ENCODE peak calls at places on chromosomes 7 and 10, in eight cellular contexts. One of them, this sample, is unnamed.

GRCh38 chr10:70765794-70766594 is 19.2 kb downstream of the TBATA start:
- DNase-seq in heart left ventricle: no peak
- DNase-seq in naive thymus-derived CD8-positive, alpha-beta T cell: no peak
- DNase-seq in coronary artery: peak
- DNase-seq in NCI-H1694 treated with DMSO at 0.1 percent for 48 hours: no peak
- DNase-seq in activated gamma-delta T cell treated with anti-CD3 and anti-CD28 coated beads, Interleukin-2, amount 50 U/mL, for 16 hours: no peak
- DNase-seq in naive B cell: no peak
- DNase-seq in A549: no peak
- DNase-seq in this sample: no peak

GRCh38 chr10:131580076-131580652 is 268.6 kb upstream of the TCERG1L start:
- DNase-seq in naive thymus-derived CD8-positive, alpha-beta T cell: no peak
- DNase-seq in coronary artery: no peak
- DNase-seq in NCI-H1694 treated with DMSO at 0.1 percent for 48 hours: no peak
- DNase-seq in heart left ventricle: no peak
- DNase-seq in naive B cell: no peak
- DNase-seq in A549: no peak
- DNase-seq in activated gamma-delta T cell treated with anti-CD3 and anti-CD28 coated beads, Interleukin-2, amount 50 U/mL, for 16 hours: no peak
- DNase-seq in this sample: no peak

GRCh38 chr10:28719789-28720436 is 42.6 kb downstream of the BAMBI start:
- DNase-seq in heart left ventricle: no peak
- DNase-seq in naive thymus-derived CD8-positive, alpha-beta T cell: no peak
- DNase-seq in NCI-H1694 treated with DMSO at 0.1 percent for 48 hours: no peak
- DNase-seq in coronary artery: no peak
- DNase-seq in A549: peak
- DNase-seq in activated gamma-delta T cell treated with anti-CD3 and anti-CD28 coated beads, Interleukin-2, amount 50 U/mL, for 16 hours: no peak
- DNase-seq in naive B cell: no peak
- DNase-seq in this sample: no peak

GRCh38 chr7:23394828-23395227 is 75.5 kb downstream of the IGF2BP3 start:
- DNase-seq in coronary artery: no peak
- DNase-seq in naive B cell: no peak
- DNase-seq in naive thymus-derived CD8-positive, alpha-beta T cell: no peak
- DNase-seq in heart left ventricle: no peak
- DNase-seq in NCI-H1694 treated with DMSO at 0.1 percent for 48 hours: peak
- DNase-seq in activated gamma-delta T cell treated with anti-CD3 and anti-CD28 coated beads, Interleukin-2, amount 50 U/mL, for 16 hours: no peak
- DNase-seq in A549: no peak
- DNase-seq in this sample: no peak

GRCh38 chr10:32056136-32057040 is at the start of gene KIF5B:
- DNase-seq in NCI-H1694 treated with DMSO at 0.1 percent for 48 hours: peak
- DNase-seq in activated gamma-delta T cell treated with anti-CD3 and anti-CD28 coated beads, Interleukin-2, amount 50 U/mL, for 16 hours: peak
- DNase-seq in heart left ventricle: peak
- DNase-seq in naive B cell: peak
- DNase-seq in naive thymus-derived CD8-positive, alpha-beta T cell: peak
- DNase-seq in coronary artery: peak
- DNase-seq in A549: peak
- DNase-seq in this sample: peak

GRCh38 chr10:86871563-86872183 is 85.7 kb downstream of the MMRN2 start:
- DNase-seq in naive thymus-derived CD8-positive, alpha-beta T cell: no peak
- DNase-seq in A549: peak
- DNase-seq in coronary artery: no peak
- DNase-seq in activated gamma-delta T cell treated with anti-CD3 and anti-CD28 coated beads, Interleukin-2, amount 50 U/mL, for 16 hours: no peak
- DNase-seq in naive B cell: no peak
- DNase-seq in heart left ventricle: no peak
- DNase-seq in NCI-H1694 treated with DMSO at 0.1 percent for 48 hours: no peak
- DNase-seq in this sample: no peak

GRCh38 chr7:16814987-16815386 is 10.2 kb upstream of the AGR2 start:
- DNase-seq in heart left ventricle: no peak
- DNase-seq in naive thymus-derived CD8-positive, alpha-beta T cell: no peak
- DNase-seq in NCI-H1694 treated with DMSO at 0.1 percent for 48 hours: no peak
- DNase-seq in activated gamma-delta T cell treated with anti-CD3 and anti-CD28 coated beads, Interleukin-2, amount 50 U/mL, for 16 hours: no peak
- DNase-seq in A549: no peak
- DNase-seq in coronary artery: no peak
- DNase-seq in naive B cell: no peak
- DNase-seq in this sample: no peak

GRCh38 chr7:133709036-133709880 is 417.9 kb upstream of the LRGUK start:
- DNase-seq in naive thymus-derived CD8-positive, alpha-beta T cell: no peak
- DNase-seq in A549: no peak
- DNase-seq in heart left ventricle: no peak
- DNase-seq in activated gamma-delta T cell treated with anti-CD3 and anti-CD28 coated beads, Interleukin-2, amount 50 U/mL, for 16 hours: no peak
- DNase-seq in coronary artery: no peak
- DNase-seq in naive B cell: no peak
- DNase-seq in NCI-H1694 treated with DMSO at 0.1 percent for 48 hours: no peak
- DNase-seq in this sample: no peak

GRCh38 chr7:109844362-109844761 is 1246.6 kb upstream of the LRRN3 start:
- DNase-seq in activated gamma-delta T cell treated with anti-CD3 and anti-CD28 coated beads, Interleukin-2, amount 50 U/mL, for 16 hours: no peak
- DNase-seq in A549: peak
- DNase-seq in naive thymus-derived CD8-positive, alpha-beta T cell: no peak
- DNase-seq in coronary artery: no peak
- DNase-seq in NCI-H1694 treated with DMSO at 0.1 percent for 48 hours: peak
- DNase-seq in heart left ventricle: no peak
- DNase-seq in naive B cell: no peak
- DNase-seq in this sample: no peak

GRCh38 chr7:130994378-130995115 is 260.5 kb upstream of the KLF14 start:
- DNase-seq in activated gamma-delta T cell treated with anti-CD3 and anti-CD28 coated beads, Interleukin-2, amount 50 U/mL, for 16 hours: no peak
- DNase-seq in naive B cell: no peak
- DNase-seq in naive thymus-derived CD8-positive, alpha-beta T cell: no peak
- DNase-seq in coronary artery: no peak
- DNase-seq in NCI-H1694 treated with DMSO at 0.1 percent for 48 hours: no peak
- DNase-seq in heart left ventricle: no peak
- DNase-seq in A549: no peak
- DNase-seq in this sample: no peak

GRCh38 chr7:21912305-21912704 is 33.4 kb downstream of the CDCA7L start:
- DNase-seq in A549: no peak
- DNase-seq in heart left ventricle: no peak
- DNase-seq in activated gamma-delta T cell treated with anti-CD3 and anti-CD28 coated beads, Interleukin-2, amount 50 U/mL, for 16 hours: no peak
- DNase-seq in NCI-H1694 treated with DMSO at 0.1 percent for 48 hours: no peak
- DNase-seq in naive thymus-derived CD8-positive, alpha-beta T cell: no peak
- DNase-seq in naive B cell: no peak
- DNase-seq in coronary artery: no peak
- DNase-seq in this sample: no peak

GRCh38 chr10:102476466-102477141 is 25.3 kb upstream of the C10orf95 start:
- DNase-seq in coronary artery: no peak
- DNase-seq in naive B cell: no peak
- DNase-seq in heart left ventricle: no peak
- DNase-seq in activated gamma-delta T cell treated with anti-CD3 and anti-CD28 coated beads, Interleukin-2, amount 50 U/mL, for 16 hours: no peak
- DNase-seq in A549: no peak
- DNase-seq in naive thymus-derived CD8-positive, alpha-beta T cell: no peak
- DNase-seq in NCI-H1694 treated with DMSO at 0.1 percent for 48 hours: no peak
- DNase-seq in this sample: no peak

GRCh38 chr10:44628921-44629320 is 244.0 kb upstream of the CXCL12 start:
- DNase-seq in coronary artery: no peak
- DNase-seq in activated gamma-delta T cell treated with anti-CD3 and anti-CD28 coated beads, Interleukin-2, amount 50 U/mL, for 16 hours: no peak
- DNase-seq in A549: peak
- DNase-seq in NCI-H1694 treated with DMSO at 0.1 percent for 48 hours: no peak
- DNase-seq in naive B cell: no peak
- DNase-seq in heart left ventricle: no peak
- DNase-seq in naive thymus-derived CD8-positive, alpha-beta T cell: no peak
- DNase-seq in this sample: no peak

GRCh38 chr10:30534465-30535144 is 94.9 kb downstream of the LYZL2 start:
- DNase-seq in activated gamma-delta T cell treated with anti-CD3 and anti-CD28 coated beads, Interleukin-2, amount 50 U/mL, for 16 hours: peak
- DNase-seq in naive thymus-derived CD8-positive, alpha-beta T cell: peak
- DNase-seq in heart left ventricle: no peak
- DNase-seq in NCI-H1694 treated with DMSO at 0.1 percent for 48 hours: peak
- DNase-seq in naive B cell: peak
- DNase-seq in coronary artery: no peak
- DNase-seq in A549: peak
- DNase-seq in this sample: no peak

GRCh38 chr7:19442016-19442785 is 266.6 kb downstream of the POLR1F start:
- DNase-seq in naive thymus-derived CD8-positive, alpha-beta T cell: no peak
- DNase-seq in A549: peak
- DNase-seq in heart left ventricle: no peak
- DNase-seq in coronary artery: no peak
- DNase-seq in activated gamma-delta T cell treated with anti-CD3 and anti-CD28 coated beads, Interleukin-2, amount 50 U/mL, for 16 hours: no peak
- DNase-seq in NCI-H1694 treated with DMSO at 0.1 percent for 48 hours: no peak
- DNase-seq in naive B cell: no peak
- DNase-seq in this sample: no peak

GRCh38 chr7:1912472-1913289 is 242.6 kb downstream of the ELFN1 start:
- DNase-seq in NCI-H1694 treated with DMSO at 0.1 percent for 48 hours: no peak
- DNase-seq in heart left ventricle: no peak
- DNase-seq in A549: no peak
- DNase-seq in naive B cell: no peak
- DNase-seq in activated gamma-delta T cell treated with anti-CD3 and anti-CD28 coated beads, Interleukin-2, amount 50 U/mL, for 16 hours: no peak
- DNase-seq in naive thymus-derived CD8-positive, alpha-beta T cell: no peak
- DNase-seq in coronary artery: no peak
- DNase-seq in this sample: no peak

GRCh38 chr10:68578945-68579344 is 18.8 kb downstream of the TET1 start:
- DNase-seq in coronary artery: no peak
- DNase-seq in NCI-H1694 treated with DMSO at 0.1 percent for 48 hours: no peak
- DNase-seq in naive thymus-derived CD8-positive, alpha-beta T cell: no peak
- DNase-seq in naive B cell: no peak
- DNase-seq in activated gamma-delta T cell treated with anti-CD3 and anti-CD28 coated beads, Interleukin-2, amount 50 U/mL, for 16 hours: no peak
- DNase-seq in heart left ventricle: no peak
- DNase-seq in A549: no peak
- DNase-seq in this sample: no peak

GRCh38 chr10:7296648-7297047 is 114.2 kb downstream of the SFMBT2 start:
- DNase-seq in heart left ventricle: no peak
- DNase-seq in naive thymus-derived CD8-positive, alpha-beta T cell: no peak
- DNase-seq in naive B cell: no peak
- DNase-seq in activated gamma-delta T cell treated with anti-CD3 and anti-CD28 coated beads, Interleukin-2, amount 50 U/mL, for 16 hours: no peak
- DNase-seq in coronary artery: no peak
- DNase-seq in NCI-H1694 treated with DMSO at 0.1 percent for 48 hours: no peak
- DNase-seq in A549: no peak
- DNase-seq in this sample: no peak

GRCh38 chr10:35783305-35783838 is 141.3 kb upstream of the FZD8 start:
- DNase-seq in heart left ventricle: no peak
- DNase-seq in naive B cell: no peak
- DNase-seq in NCI-H1694 treated with DMSO at 0.1 percent for 48 hours: no peak
- DNase-seq in coronary artery: no peak
- DNase-seq in activated gamma-delta T cell treated with anti-CD3 and anti-CD28 coated beads, Interleukin-2, amount 50 U/mL, for 16 hours: no peak
- DNase-seq in naive thymus-derived CD8-positive, alpha-beta T cell: no peak
- DNase-seq in A549: peak
- DNase-seq in this sample: no peak

GRCh38 chr10:34176351-34176750 is 638.7 kb downstream of the PARD3 start:
- DNase-seq in activated gamma-delta T cell treated with anti-CD3 and anti-CD28 coated beads, Interleukin-2, amount 50 U/mL, for 16 hours: no peak
- DNase-seq in A549: no peak
- DNase-seq in coronary artery: no peak
- DNase-seq in naive thymus-derived CD8-positive, alpha-beta T cell: no peak
- DNase-seq in NCI-H1694 treated with DMSO at 0.1 percent for 48 hours: no peak
- DNase-seq in heart left ventricle: no peak
- DNase-seq in naive B cell: no peak
- DNase-seq in this sample: no peak

GRCh38 chr10:98458812-98459211 is 12.1 kb upstream of the HPS1 start:
- DNase-seq in naive B cell: no peak
- DNase-seq in coronary artery: no peak
- DNase-seq in NCI-H1694 treated with DMSO at 0.1 percent for 48 hours: no peak
- DNase-seq in naive thymus-derived CD8-positive, alpha-beta T cell: no peak
- DNase-seq in A549: no peak
- DNase-seq in heart left ventricle: no peak
- DNase-seq in activated gamma-delta T cell treated with anti-CD3 and anti-CD28 coated beads, Interleukin-2, amount 50 U/mL, for 16 hours: no peak
- DNase-seq in this sample: no peak

GRCh38 chr7:64873517-64873916 is 29.6 kb upstream of the ZNF273 start:
- DNase-seq in naive B cell: no peak
- DNase-seq in NCI-H1694 treated with DMSO at 0.1 percent for 48 hours: no peak
- DNase-seq in A549: no peak
- DNase-seq in activated gamma-delta T cell treated with anti-CD3 and anti-CD28 coated beads, Interleukin-2, amount 50 U/mL, for 16 hours: no peak
- DNase-seq in coronary artery: no peak
- DNase-seq in naive thymus-derived CD8-positive, alpha-beta T cell: no peak
- DNase-seq in heart left ventricle: no peak
- DNase-seq in this sample: no peak

GRCh38 chr7:121547341-121548092 is 151.4 kb upstream of the FAM3C start:
- DNase-seq in heart left ventricle: no peak
- DNase-seq in naive thymus-derived CD8-positive, alpha-beta T cell: no peak
- DNase-seq in NCI-H1694 treated with DMSO at 0.1 percent for 48 hours: peak
- DNase-seq in activated gamma-delta T cell treated with anti-CD3 and anti-CD28 coated beads, Interleukin-2, amount 50 U/mL, for 16 hours: no peak
- DNase-seq in coronary artery: no peak
- DNase-seq in A549: peak
- DNase-seq in naive B cell: peak
- DNase-seq in this sample: peak

GRCh38 chr10:97407211-97407951 is 6.2 kb upstream of the RRP12 start:
- DNase-seq in naive thymus-derived CD8-positive, alpha-beta T cell: peak
- DNase-seq in A549: peak
- DNase-seq in coronary artery: no peak
- DNase-seq in NCI-H1694 treated with DMSO at 0.1 percent for 48 hours: peak
- DNase-seq in naive B cell: peak
- DNase-seq in heart left ventricle: no peak
- DNase-seq in activated gamma-delta T cell treated with anti-CD3 and anti-CD28 coated beads, Interleukin-2, amount 50 U/mL, for 16 hours: peak
- DNase-seq in this sample: no peak

GRCh38 chr7:4794591-4795350 is 19.3 kb downstream of the AP5Z1 start:
- DNase-seq in A549: no peak
- DNase-seq in NCI-H1694 treated with DMSO at 0.1 percent for 48 hours: no peak
- DNase-seq in naive thymus-derived CD8-positive, alpha-beta T cell: no peak
- DNase-seq in naive B cell: no peak
- DNase-seq in coronary artery: no peak
- DNase-seq in activated gamma-delta T cell treated with anti-CD3 and anti-CD28 coated beads, Interleukin-2, amount 50 U/mL, for 16 hours: no peak
- DNase-seq in heart left ventricle: no peak
- DNase-seq in this sample: no peak

GRCh38 chr7:8282162-8282561 is 20.2 kb upstream of the ICA1 start:
- DNase-seq in A549: no peak
- DNase-seq in naive thymus-derived CD8-positive, alpha-beta T cell: no peak
- DNase-seq in activated gamma-delta T cell treated with anti-CD3 and anti-CD28 coated beads, Interleukin-2, amount 50 U/mL, for 16 hours: no peak
- DNase-seq in coronary artery: no peak
- DNase-seq in heart left ventricle: no peak
- DNase-seq in NCI-H1694 treated with DMSO at 0.1 percent for 48 hours: no peak
- DNase-seq in naive B cell: no peak
- DNase-seq in this sample: no peak

GRCh38 chr7:50667789-50668226 is 102.6 kb upstream of the DDC start:
- DNase-seq in NCI-H1694 treated with DMSO at 0.1 percent for 48 hours: no peak
- DNase-seq in coronary artery: no peak
- DNase-seq in activated gamma-delta T cell treated with anti-CD3 and anti-CD28 coated beads, Interleukin-2, amount 50 U/mL, for 16 hours: no peak
- DNase-seq in heart left ventricle: no peak
- DNase-seq in naive thymus-derived CD8-positive, alpha-beta T cell: no peak
- DNase-seq in naive B cell: no peak
- DNase-seq in A549: no peak
- DNase-seq in this sample: no peak

GRCh38 chr10:59708816-59709471 is 706 bp downstream of the SLC16A9 start:
- DNase-seq in naive B cell: no peak
- DNase-seq in naive thymus-derived CD8-positive, alpha-beta T cell: no peak
- DNase-seq in NCI-H1694 treated with DMSO at 0.1 percent for 48 hours: peak
- DNase-seq in coronary artery: no peak
- DNase-seq in heart left ventricle: no peak
- DNase-seq in A549: no peak
- DNase-seq in activated gamma-delta T cell treated with anti-CD3 and anti-CD28 coated beads, Interleukin-2, amount 50 U/mL, for 16 hours: no peak
- DNase-seq in this sample: no peak

GRCh38 chr7:30665449-30665848 is 16.8 kb downstream of the CRHR2 start:
- DNase-seq in activated gamma-delta T cell treated with anti-CD3 and anti-CD28 coated beads, Interleukin-2, amount 50 U/mL, for 16 hours: no peak
- DNase-seq in coronary artery: no peak
- DNase-seq in naive B cell: no peak
- DNase-seq in A549: no peak
- DNase-seq in naive thymus-derived CD8-positive, alpha-beta T cell: no peak
- DNase-seq in heart left ventricle: no peak
- DNase-seq in NCI-H1694 treated with DMSO at 0.1 percent for 48 hours: no peak
- DNase-seq in this sample: no peak

GRCh38 chr10:97433430-97434001 is 7.5 kb downstream of the PGAM1 start:
- DNase-seq in heart left ventricle: no peak
- DNase-seq in coronary artery: no peak
- DNase-seq in activated gamma-delta T cell treated with anti-CD3 and anti-CD28 coated beads, Interleukin-2, amount 50 U/mL, for 16 hours: no peak
- DNase-seq in NCI-H1694 treated with DMSO at 0.1 percent for 48 hours: no peak
- DNase-seq in naive thymus-derived CD8-positive, alpha-beta T cell: no peak
- DNase-seq in naive B cell: no peak
- DNase-seq in A549: no peak
- DNase-seq in this sample: no peak